ENCODE peak calls at places on chromosome 10, in four cellular contexts. One of them, this sample, is unnamed.

GRCh38 chr10:93762979-93763391 is 5.2 kb downstream of the LGI1 start:
- DNase-seq in ovary: no peak
- DNase-seq in endodermal cell: no peak
- DNase-seq in Caco-2: peak; percentile 69
- DNase-seq in this sample: no peak

GRCh38 chr10:116044722-116045374 is 228.2 kb downstream of the GFRA1 start:
- DNase-seq in ovary: no peak
- DNase-seq in endodermal cell: no peak
- DNase-seq in Caco-2: no peak
- DNase-seq in this sample: no peak

GRCh38 chr10:31467791-31468535 is 148.9 kb downstream of the ZEB1 start:
- DNase-seq in Caco-2: peak; percentile 47
- DNase-seq in ovary: peak; percentile 10
- DNase-seq in endodermal cell: peak; percentile 82
- DNase-seq in this sample: no peak

GRCh38 chr10:93006435-93007039 is 54.1 kb upstream of the CYP26C1 start:
- DNase-seq in ovary: no peak
- DNase-seq in endodermal cell: no peak
- DNase-seq in Caco-2: peak; percentile 53
- DNase-seq in this sample: no peak

GRCh38 chr10:73863039-73863817 is 11.1 kb downstream of the CAMK2G start:
- DNase-seq in Caco-2: no peak
- DNase-seq in ovary: no peak
- DNase-seq in endodermal cell: no peak
- DNase-seq in this sample: no peak

GRCh38 chr10:125765835-125766234 is 9.8 kb downstream of the MMP21 start:
- DNase-seq in endodermal cell: no peak
- DNase-seq in ovary: no peak
- DNase-seq in Caco-2: no peak
- DNase-seq in this sample: peak; percentile 68

GRCh38 chr10:79242620-79243152 is 104.6 kb upstream of the PPIF start:
- DNase-seq in endodermal cell: peak; percentile 86
- DNase-seq in ovary: peak; percentile 78
- DNase-seq in Caco-2: no peak
- DNase-seq in this sample: no peak

GRCh38 chr10:116268976-116269375 is 4.0 kb downstream of the GFRA1 start:
- DNase-seq in ovary: no peak
- DNase-seq in endodermal cell: no peak
- DNase-seq in Caco-2: no peak
- DNase-seq in this sample: no peak

GRCh38 chr10:93867481-93867880 is 26.3 kb upstream of the SLC35G1 start:
- DNase-seq in Caco-2: no peak
- DNase-seq in endodermal cell: no peak
- DNase-seq in ovary: no peak
- DNase-seq in this sample: peak; percentile 68

GRCh38 chr10:130036296-130037065 is 72.4 kb upstream of the EBF3 start:
- DNase-seq in Caco-2: no peak
- DNase-seq in endodermal cell: peak; percentile 42
- DNase-seq in ovary: no peak
- DNase-seq in this sample: no peak

GRCh38 chr10:11757452-11757819 is 15.3 kb downstream of the ECHDC3 start:
- DNase-seq in Caco-2: no peak
- DNase-seq in ovary: peak; percentile 61
- DNase-seq in endodermal cell: no peak
- DNase-seq in this sample: no peak

GRCh38 chr10:6044060-6044459 is 18.1 kb downstream of the IL2RA start:
- DNase-seq in endodermal cell: peak; percentile 29
- DNase-seq in Caco-2: no peak
- DNase-seq in ovary: no peak
- DNase-seq in this sample: peak; percentile 60

GRCh38 chr10:110042181-110042580 is 34.4 kb downstream of the ADD3 start:
- DNase-seq in Caco-2: no peak
- DNase-seq in ovary: no peak
- DNase-seq in endodermal cell: no peak
- DNase-seq in this sample: no peak

GRCh38 chr10:130341325-130341724 is 205.1 kb downstream of the GLRX3 start:
- DNase-seq in Caco-2: no peak
- DNase-seq in ovary: no peak
- DNase-seq in endodermal cell: peak; percentile 85
- DNase-seq in this sample: no peak

GRCh38 chr10:107544706-107545520 is 380.4 kb upstream of the SORCS1 start:
- DNase-seq in endodermal cell: peak; percentile 53
- DNase-seq in Caco-2: no peak
- DNase-seq in ovary: no peak
- DNase-seq in this sample: no peak

GRCh38 chr10:14185501-14186045 is 145.2 kb downstream of the FRMD4A start:
- DNase-seq in ovary: no peak
- DNase-seq in Caco-2: peak; percentile 92
- DNase-seq in endodermal cell: peak; percentile 94
- DNase-seq in this sample: no peak

GRCh38 chr10:6958254-6958653 is 378.2 kb upstream of the PRKCQ start:
- DNase-seq in Caco-2: no peak
- DNase-seq in ovary: no peak
- DNase-seq in endodermal cell: no peak
- DNase-seq in this sample: no peak

GRCh38 chr10:76150886-76151288 is 719.5 kb downstream of the LRMDA start:
- DNase-seq in ovary: no peak
- DNase-seq in Caco-2: peak; percentile 57
- DNase-seq in endodermal cell: peak; percentile 48
- DNase-seq in this sample: no peak

GRCh38 chr10:32909461-32909860 is 48.6 kb downstream of the ITGB1 start:
- DNase-seq in endodermal cell: no peak
- DNase-seq in Caco-2: no peak
- DNase-seq in ovary: no peak
- DNase-seq in this sample: no peak

GRCh38 chr10:79483299-79483698 is 29.0 kb upstream of the EIF5AL1 start:
- DNase-seq in Caco-2: no peak
- DNase-seq in endodermal cell: no peak
- DNase-seq in ovary: no peak
- DNase-seq in this sample: no peak

GRCh38 chr10:8013619-8014018 is 40.9 kb upstream of the GATA3 start:
- DNase-seq in endodermal cell: no peak
- DNase-seq in ovary: no peak
- DNase-seq in Caco-2: no peak
- DNase-seq in this sample: no peak

GRCh38 chr10:103278862-103279298 is 1.9 kb downstream of the INA start:
- DNase-seq in Caco-2: peak; percentile 66
- DNase-seq in ovary: peak; percentile 67
- DNase-seq in endodermal cell: peak; percentile 88
- DNase-seq in this sample: no peak

GRCh38 chr10:133464582-133465031 is 10.9 kb downstream of the SCART1 start:
- DNase-seq in Caco-2: no peak
- DNase-seq in ovary: peak; percentile 3
- DNase-seq in endodermal cell: no peak
- DNase-seq in this sample: peak; percentile 50

GRCh38 chr10:133466683-133467275 is 13.0 kb downstream of the SCART1 start:
- DNase-seq in Caco-2: no peak
- DNase-seq in endodermal cell: no peak
- DNase-seq in ovary: no peak
- DNase-seq in this sample: peak; percentile 68

GRCh38 chr10:133465191-133465949 is 11.6 kb downstream of the SCART1 start:
- DNase-seq in ovary: peak; percentile 5
- DNase-seq in endodermal cell: no peak
- DNase-seq in Caco-2: no peak
- DNase-seq in this sample: peak; percentile 57

GRCh38 chr10:133465950-133466474 is 12.3 kb downstream of the SCART1 start:
- DNase-seq in ovary: no peak
- DNase-seq in endodermal cell: no peak
- DNase-seq in Caco-2: no peak
- DNase-seq in this sample: peak; percentile 80

DNA sequence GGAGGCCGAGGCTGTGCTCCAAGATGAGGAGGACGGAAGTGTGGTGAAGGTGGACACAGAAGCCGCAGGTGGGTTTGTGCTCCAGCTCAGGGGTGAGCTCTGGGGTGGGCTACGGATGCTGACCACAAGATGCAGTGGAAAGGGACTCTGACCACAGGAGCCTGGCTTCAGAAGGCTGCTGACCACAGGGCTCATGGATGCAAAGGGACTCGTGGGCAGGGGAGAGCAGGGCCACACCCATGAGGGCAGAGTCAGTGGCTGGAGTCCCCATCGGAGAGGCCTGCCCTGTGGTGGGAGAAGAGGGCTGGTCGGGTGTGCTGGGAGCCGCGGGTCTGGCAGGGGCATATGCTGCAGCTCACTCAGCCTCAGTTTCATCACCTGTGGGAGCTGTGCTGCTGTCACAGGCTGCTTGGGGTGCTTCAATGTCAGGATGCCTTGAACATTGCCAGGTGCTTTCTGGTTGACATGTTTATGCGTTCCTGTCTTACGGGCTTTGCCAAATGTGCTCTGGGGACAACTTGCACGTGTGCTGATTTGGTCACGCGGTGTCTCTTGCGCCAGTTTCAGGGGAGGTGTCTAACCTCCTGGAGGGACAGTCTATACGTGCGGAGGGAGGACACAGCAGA is 13.7 kb downstream of the SCART1 start:
- DNase-seq in ovary: no peak
- DNase-seq in Caco-2: no peak
- DNase-seq in endodermal cell: no peak
- DNase-seq in this sample: peak; percentile 68
- H3K9me3 ChIP-seq in ovary: no peaks in the 10 kb centered on the region
- H3K9me3 ChIP-seq in Caco-2: peaks cover 8% of the 10 kb centered on the region
- H3K9me3 ChIP-seq in endodermal cell: peaks cover 22% of the 10 kb centered on the region
- H3K9me3 ChIP-seq in this sample: no peaks in the 10 kb centered on the region

GRCh38 chr10:121687094-121687850 is 89.0 kb upstream of the FGFR2 start:
- DNase-seq in ovary: no peak
- DNase-seq in Caco-2: no peak
- DNase-seq in endodermal cell: no peak
- DNase-seq in this sample: no peak
- H3K4me1 ChIP-seq in ovary: no peaks in the 10 kb centered on the region
- H3K4me1 ChIP-seq in Caco-2: peaks cover 41% of the 10 kb centered on the region
- H3K4me1 ChIP-seq in endodermal cell: peaks cover 3% of the 10 kb centered on the region
- H3K4me1 ChIP-seq in this sample: peaks cover 5% of the 10 kb centered on the region

GRCh38 chr10:37816290-37816689 is 41.1 kb downstream of the ZNF248 start:
- DNase-seq in Caco-2: no peak
- DNase-seq in ovary: no peak
- DNase-seq in endodermal cell: no peak
- DNase-seq in this sample: no peak
- H3K9me3 ChIP-seq in Caco-2: peaks cover 20% of the 10 kb centered on the region
- H3K9me3 ChIP-seq in ovary: no peaks in the 10 kb centered on the region
- H3K9me3 ChIP-seq in endodermal cell: peaks cover 85% of the 10 kb centered on the region
- H3K9me3 ChIP-seq in this sample: no peaks in the 10 kb centered on the region

GRCh38 chr10:97546441-97547340 is 25.9 kb upstream of the ANKRD2 start:
- DNase-seq in endodermal cell: no peak
- DNase-seq in Caco-2: no peak
- DNase-seq in ovary: no peak
- DNase-seq in this sample: no peak

GRCh38 chr10:97542169-97543024 is 30.2 kb upstream of the ANKRD2 start:
- DNase-seq in endodermal cell: peak; percentile 85
- DNase-seq in Caco-2: peak; percentile 55
- DNase-seq in ovary: peak; percentile 80
- DNase-seq in this sample: no peak

GRCh38 chr10:97539523-97540200 is 32.9 kb upstream of the ANKRD2 start:
- DNase-seq in ovary: peak; percentile 58
- DNase-seq in Caco-2: peak; percentile 66
- DNase-seq in endodermal cell: peak; percentile 84
- DNase-seq in this sample: no peak

GRCh38 chr10:97540669-97541500 is 31.7 kb upstream of the ANKRD2 start:
- DNase-seq in endodermal cell: peak; percentile 76
- DNase-seq in Caco-2: no peak
- DNase-seq in ovary: peak; percentile 46
- DNase-seq in this sample: no peak

DNA sequence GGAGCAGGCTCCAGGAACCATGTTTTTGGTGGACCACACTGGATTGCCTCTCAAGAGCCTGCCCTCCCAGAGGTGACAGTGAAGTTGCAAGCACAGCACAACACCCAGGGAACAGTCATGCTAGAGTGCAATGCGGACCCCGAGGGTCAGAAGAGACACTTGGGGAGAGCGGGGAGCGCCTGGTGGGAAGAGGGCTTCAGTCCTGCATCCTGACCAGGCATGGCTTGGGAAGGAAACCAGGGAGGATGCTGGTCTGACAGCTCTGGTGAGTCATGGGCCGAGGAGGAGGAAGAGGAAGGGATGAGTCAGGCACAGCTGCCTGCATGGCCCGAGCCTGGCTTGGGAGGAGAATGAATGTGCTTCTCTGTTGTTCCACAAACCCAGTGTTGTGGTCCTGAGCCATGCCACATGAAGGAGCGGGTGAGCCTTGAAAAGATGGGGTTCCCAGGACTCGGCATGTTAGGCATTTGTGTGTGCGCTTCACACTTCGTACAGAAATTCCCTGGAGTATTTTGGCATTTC is 29.5 kb upstream of the ANKRD2 start:
- DNase-seq in ovary: peak; percentile 74
- DNase-seq in endodermal cell: peak; percentile 75
- DNase-seq in Caco-2: no peak
- DNase-seq in this sample: no peak
- H3K4me1 ChIP-seq in ovary: peaks cover 23% of the 10 kb centered on the region
- H3K4me1 ChIP-seq in endodermal cell: no peaks in the 10 kb centered on the region
- H3K4me1 ChIP-seq in Caco-2: peaks cover 29% of the 10 kb centered on the region
- H3K4me1 ChIP-seq in this sample: peaks cover 61% of the 10 kb centered on the region

GRCh38 chr10:137606-138005 is 2.4 kb downstream of the ZMYND11 start:
- DNase-seq in endodermal cell: no peak
- DNase-seq in Caco-2: no peak
- DNase-seq in ovary: no peak
- DNase-seq in this sample: no peak

GRCh38 chr10:137031-137430 is 1.8 kb downstream of the ZMYND11 start:
- DNase-seq in Caco-2: peak; percentile 74
- DNase-seq in ovary: no peak
- DNase-seq in endodermal cell: peak; percentile 82
- DNase-seq in this sample: no peak

GRCh38 chr10:136465-136762 is 1.2 kb downstream of the ZMYND11 start:
- DNase-seq in Caco-2: no peak
- DNase-seq in ovary: no peak
- DNase-seq in endodermal cell: no peak
- DNase-seq in this sample: no peak

GRCh38 chr10:142371-142770 is 7.1 kb downstream of the ZMYND11 start:
- DNase-seq in endodermal cell: no peak
- DNase-seq in Caco-2: no peak
- DNase-seq in ovary: no peak
- DNase-seq in this sample: no peak
- H3K9me3 ChIP-seq in endodermal cell: peaks cover 5% of the 10 kb centered on the region
- H3K9me3 ChIP-seq in Caco-2: peaks cover 14% of the 10 kb centered on the region
- H3K9me3 ChIP-seq in ovary: no peaks in the 10 kb centered on the region
- H3K9me3 ChIP-seq in this sample: no peaks in the 10 kb centered on the region

GRCh38 chr10:61992059-61992460 is 90.6 kb downstream of the ARID5B start:
- DNase-seq in Caco-2: no peak
- DNase-seq in endodermal cell: no peak
- DNase-seq in ovary: no peak
- DNase-seq in this sample: no peak
- H3K4me1 ChIP-seq in Caco-2: peaks cover 64% of the 10 kb centered on the region
- H3K4me1 ChIP-seq in endodermal cell: no peaks in the 10 kb centered on the region
- H3K4me1 ChIP-seq in ovary: peaks cover 8% of the 10 kb centered on the region
- H3K4me1 ChIP-seq in this sample: peaks cover 44% of the 10 kb centered on the region

This sample was measured in esophagus muscularis mucosa.